ENCODE peak calls at places on chromosomes 4 and X, in six cellular contexts. U is choroid plexus epithelial cell, I is osteoblast, G is sigmoid colon, S is bronchial epithelial cell, H is lower leg skin. Z is an unnamed sample.

GRCh38 chr4:167838686-167839085 is 253.7 kb upstream of the ANXA10 start:
- DNase-seq in U (peak), I (no peak), G (no peak), S (peak), H (no peak), Z (peak)

GRCh38 chr4:138037716-138038115 is 204.4 kb downstream of the SLC7A11 start:
- DNase-seq in U (peak), I (peak), G (no peak), S (no peak), H (no peak), Z (no peak)

GRCh38 chrX:18873836-18874235 is 110.1 kb downstream of the PHKA2 start:
- DNase-seq in U (no peak), I (no peak), G (no peak), S (no peak), H (no peak), Z (no peak)

GRCh38 chrX:155070038-155070437 is 898 bp downstream of the CMC4 start:
- DNase-seq in U (no peak), I (no peak), G (no peak), S (no peak), H (no peak), Z (no peak)

GRCh38 chr4:16236402-16237023 is 10.2 kb upstream of the TAPT1 start:
- DNase-seq in U (no peak), I (no peak), G (no peak), S (no peak), H (no peak), Z (no peak)

GRCh38 chrX:40485973-40486372 is 94.8 kb upstream of the ATP6AP2 start:
- DNase-seq in U (no peak), I (no peak), G (no peak), S (no peak), H (no peak), Z (no peak)

GRCh38 chr4:17562157-17562556 is 14.8 kb upstream of the LAP3 start:
- DNase-seq in U (no peak), I (peak), G (no peak), S (no peak), H (no peak), Z (peak)

GRCh38 chr4:55184600-55185523 is 59.5 kb upstream of the KDR start:
- DNase-seq in U (peak), I (no peak), G (no peak), S (no peak), H (peak), Z (peak)

GRCh38 chr4:174156239-174156826 is 127.1 kb downstream of the FBXO8 start:
- DNase-seq in U (peak), I (no peak), G (no peak), S (peak), H (no peak), Z (peak)

GRCh38 chrX:17174671-17175070 is 200.3 kb upstream of the NHS start:
- DNase-seq in U (no peak), I (no peak), G (no peak), S (no peak), H (peak), Z (no peak)

GRCh38 chr4:57065730-57066482 is 44.3 kb downstream of the IGFBP7 start:
- DNase-seq in U (no peak), I (no peak), G (no peak), S (no peak), H (no peak), Z (no peak)

GRCh38 chr4:57063518-57063917 is 46.7 kb downstream of the IGFBP7 start:
- DNase-seq in U (no peak), I (no peak), G (no peak), S (no peak), H (no peak), Z (no peak)

GRCh38 chr4:57064120-57064519 is 46.1 kb downstream of the IGFBP7 start:
- DNase-seq in U (no peak), I (no peak), G (no peak), S (peak), H (no peak), Z (peak)

GRCh38 chr4:57068237-57068981 is 41.8 kb downstream of the IGFBP7 start:
- DNase-seq in U (no peak), I (no peak), G (no peak), S (no peak), H (no peak), Z (no peak)

GRCh38 chr4:57064811-57065711 is 45.1 kb downstream of the IGFBP7 start:
- DNase-seq in U (peak), I (no peak), G (peak), S (peak), H (no peak), Z (peak)
- H3K4me3 ChIP-seq in U (peak), I (peak), G (peak), S (no peak), H (no peak), Z (no peak)

GRCh38 chrX:153494541-153495361 is at the start of gene BGN:
- DNase-seq in U (peak), I (peak), G (no peak), S (no peak), H (no peak), Z (no peak)
- TF ChIP-seq CTCF in U (peak), I (peak), G (no peak), S (peak), H (no peak), Z (no peak)

GRCh38 chr4:118904418-118904817 is 15.8 kb downstream of the SYNPO2 start:
- DNase-seq in U (no peak), I (no peak), G (no peak), S (no peak), H (no peak), Z (no peak)
- H3K4me3 ChIP-seq in U (no peak), I (no peak), G (no peak), S (no peak), H (no peak), Z (no peak)

GRCh38 chr4:140756292-140757219 is at the start of gene TBC1D9:
- DNase-seq in U (peak), I (peak), G (peak), S (peak), H (peak), Z (peak)
- TF ChIP-seq CTCF in U (peak), I (no peak), G (no peak), S (peak), H (no peak), Z (peak)

GRCh38 chr4:22997358-22998224 is 304.9 kb downstream of the GBA3 start:
- DNase-seq in U (no peak), I (no peak), G (no peak), S (no peak), H (no peak), Z (no peak)
- H3K4me3 ChIP-seq in U (no peak), I (no peak), G (no peak), S (no peak), H (no peak), Z (no peak)

GRCh38 chrX:11683057-11683456 is 17.3 kb upstream of the ARHGAP6 start:
- DNase-seq in U (no peak), I (no peak), G (no peak), S (no peak), H (no peak), Z (no peak)

GRCh38 chrX:11672213-11672612 is 6.5 kb upstream of the ARHGAP6 start:
- DNase-seq in U (no peak), I (no peak), G (no peak), S (no peak), H (no peak), Z (no peak)

GRCh38 chrX:11678174-11678573 is 12.5 kb upstream of the ARHGAP6 start:
- DNase-seq in U (peak), I (no peak), G (no peak), S (no peak), H (no peak), Z (no peak)
- TF ChIP-seq CTCF in U (peak), I (peak), G (peak), S (peak), H (no peak), Z (peak)

GRCh38 chr4:20288846-20289512 is 37.3 kb downstream of the SLIT2 start:
- DNase-seq in U (no peak), I (peak), G (no peak), S (peak), H (no peak), Z (peak)
- H3K4me3 ChIP-seq in U (no peak), I (no peak), G (no peak), S (no peak), H (no peak), Z (no peak)

DNA sequence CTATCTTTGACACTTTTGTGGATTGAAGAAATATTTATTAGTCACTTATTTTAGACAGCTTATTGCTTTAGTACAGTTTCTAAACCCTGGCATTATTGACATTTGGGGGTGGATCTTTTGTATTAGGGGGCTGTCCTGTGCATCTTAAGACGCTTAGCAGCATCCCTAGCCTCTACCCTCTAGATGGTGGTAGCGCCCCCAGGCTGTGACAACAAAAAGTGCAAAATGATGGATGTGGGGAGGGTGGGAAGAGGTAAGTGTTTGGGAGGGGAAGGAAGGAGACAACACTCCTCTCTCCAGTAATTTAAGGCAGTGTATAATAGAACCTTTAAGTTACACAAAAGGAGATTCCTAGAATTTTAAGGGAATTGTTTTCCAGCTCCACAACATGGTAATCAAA is 1210.6 kb downstream of the C4orf33 start:
- DNase-seq in U (no peak), I (no peak), G (no peak), S (no peak), H (no peak), Z (peak)
- TF ChIP-seq CTCF in U (peak), I (no peak), G (no peak), S (no peak), H (no peak), Z (no peak)

Z was measured in epithelial cell of esophagus.